ENCODE peak calls at places on chromosomes 11 and 22, in ten cellular contexts. N, S, V, Z, G, W, Q, C, B and M are unnamed samples.
A peak's percentile ranks its signal among the peaks of the same experiment; 100 is the strongest.

GRCh38 chr22:43835166-43835565 is 23.1 kb upstream of the EFCAB6 start:
- DNase-seq in N (peak; percentile 20), S (no peak), V (no peak), Z (no peak), G (no peak), W (no peak), Q (no peak), C (no peak), B (no peak), M (peak; percentile 25)

GRCh38 chr11:13152736-13153541 is 124.7 kb upstream of the BMAL1 start:
- DNase-seq in N (no peak), S (no peak), V (no peak), Z (no peak), G (no peak), W (peak; percentile 66), Q (no peak), C (no peak), B (no peak), M (no peak)

GRCh38 chr22:40247976-40248375 is 70.3 kb downstream of the TNRC6B start:
- DNase-seq in N (no peak), S (peak; percentile 82), V (no peak), Z (no peak), G (no peak), W (no peak), Q (no peak), C (peak; percentile 56), B (no peak), M (no peak)

GRCh38 chr11:102115557-102115956 is 5.3 kb downstream of the YAP1 start:
- DNase-seq in N (no peak), S (no peak), V (peak; percentile 74), Z (peak; percentile 45), G (no peak), W (peak; percentile 76), Q (no peak), C (no peak), B (no peak), M (no peak)

GRCh38 chr11:134584706-134585445 is 172.8 kb upstream of the B3GAT1 start:
- DNase-seq in N (no peak), S (no peak), V (no peak), Z (no peak), G (no peak), W (no peak), Q (no peak), C (no peak), B (no peak), M (no peak)

GRCh38 chr11:88535916-88536547 is 198.5 kb upstream of the CTSC start:
- DNase-seq in N (no peak), S (no peak), V (no peak), Z (no peak), G (no peak), W (peak; percentile 91), Q (no peak), C (no peak), B (no peak), M (no peak)

GRCh38 chr11:92266821-92267220 is 42.2 kb downstream of the FAT3 start:
- DNase-seq in N (no peak), S (no peak), V (no peak), Z (no peak), G (no peak), W (no peak), Q (no peak), C (no peak), B (no peak), M (no peak)

GRCh38 chr11:67269401-67270255 is 3.4 kb downstream of the GRK2 start:
- DNase-seq in N (peak; percentile 49), S (no peak), V (no peak), Z (no peak), G (no peak), W (no peak), Q (no peak), C (no peak), B (no peak), M (peak; percentile 25)

GRCh38 chr22:42651134-42651533 is 1.9 kb upstream of the CYB5R3 start:
- DNase-seq in N (no peak), S (no peak), V (no peak), Z (no peak), G (no peak), W (no peak), Q (no peak), C (no peak), B (no peak), M (no peak)

GRCh38 chr11:553949-554398 is 6.6 kb downstream of the LMNTD2 start:
- DNase-seq in N (no peak), S (no peak), V (no peak), Z (no peak), G (peak; percentile 73), W (no peak), Q (no peak), C (no peak), B (no peak), M (no peak)

GRCh38 chr22:37406836-37407235 is 20.4 kb downstream of the ELFN2 start:
- DNase-seq in N (no peak), S (no peak), V (no peak), Z (no peak), G (no peak), W (no peak), Q (no peak), C (no peak), B (no peak), M (no peak)

GRCh38 chr11:121482231-121483129 is 29.7 kb upstream of the SORL1-AS1 start:
- DNase-seq in N (no peak), S (peak; percentile 76), V (peak; percentile 57), Z (no peak), G (no peak), W (no peak), Q (no peak), C (peak; percentile 60), B (no peak), M (no peak)

GRCh38 chr11:10324474-10324873 is 19.6 kb downstream of the ADM start:
- DNase-seq in N (no peak), S (no peak), V (no peak), Z (no peak), G (no peak), W (peak; percentile 79), Q (no peak), C (no peak), B (no peak), M (no peak)

GRCh38 chr22:46378499-46379300 is 43.2 kb downstream of the TRMU start:
- DNase-seq in N (peak; percentile 52), S (no peak), V (no peak), Z (no peak), G (no peak), W (no peak), Q (no peak), C (no peak), B (no peak), M (no peak)

DNA sequence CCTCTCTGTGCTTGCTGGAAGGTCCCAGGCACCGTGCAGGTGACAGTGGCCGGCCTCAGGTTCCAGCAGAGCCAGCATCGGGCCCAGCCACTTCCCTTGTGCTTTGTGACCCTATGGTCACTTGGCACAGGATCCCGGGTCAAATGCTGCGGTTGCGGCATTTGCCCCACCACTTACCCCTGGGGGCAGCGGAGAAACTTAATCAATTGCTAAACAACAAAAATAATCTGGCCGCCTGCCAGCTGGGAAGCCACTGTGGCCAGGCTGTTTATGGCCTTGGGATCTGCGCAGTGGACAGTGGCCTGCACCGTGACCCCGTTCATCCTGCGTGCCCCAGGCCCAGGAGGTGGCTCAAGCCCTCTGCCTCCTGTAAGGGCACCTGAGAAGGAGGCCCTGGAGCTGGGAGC is 65.0 kb downstream of the LRP5 start:
- DNase-seq in N (no peak), S (no peak), V (no peak), Z (no peak), G (no peak), W (no peak), Q (no peak), C (no peak), B (peak; percentile 59), M (no peak)
- H3K4me1 ChIP-seq in N (peaks cover 90% of the 10 kb centered on the region), S (no peaks in the 10 kb centered on the region), V (no peaks in the 10 kb centered on the region), Z (peaks cover 16% of the 10 kb centered on the region), G (peaks cover 70% of the 10 kb centered on the region), W (peaks cover 38% of the 10 kb centered on the region), Q (no peaks in the 10 kb centered on the region), C (peaks cover 4% of the 10 kb centered on the region), B (peaks cover 74% of the 10 kb centered on the region), M (peaks cover 15% of the 10 kb centered on the region)

GRCh38 chr11:46294365-46295309 is 17.2 kb downstream of the CREB3L1 start:
- DNase-seq in N (no peak), S (no peak), V (peak; percentile 92), Z (peak; percentile 70), G (no peak), W (peak; percentile 93), Q (peak; percentile 53), C (no peak), B (peak; percentile 60), M (no peak)

GRCh38 chr11:46295312-46295995 is 18.0 kb downstream of the CREB3L1 start:
- DNase-seq in N (peak; percentile 77), S (peak; percentile 75), V (peak; percentile 96), Z (peak; percentile 73), G (peak; percentile 92), W (peak; percentile 73), Q (peak; percentile 64), C (peak; percentile 65), B (peak; percentile 99), M (peak; percentile 70)

GRCh38 chr11:46296520-46297448 is 19.3 kb downstream of the CREB3L1 start:
- DNase-seq in N (no peak), S (no peak), V (peak; percentile 99), Z (peak; percentile 74), G (peak; percentile 84), W (peak; percentile 96), Q (peak; percentile 86), C (no peak), B (peak; percentile 48), M (no peak)

GRCh38 chr11:46293616-46294015 is 16.2 kb downstream of the CREB3L1 start:
- DNase-seq in N (no peak), S (no peak), V (no peak), Z (no peak), G (no peak), W (peak; percentile 89), Q (no peak), C (no peak), B (no peak), M (no peak)

GRCh38 chr11:46295996-46296519 is 18.6 kb downstream of the CREB3L1 start:
- DNase-seq in N (no peak), S (no peak), V (peak; percentile 74), Z (no peak), G (no peak), W (no peak), Q (no peak), C (no peak), B (no peak), M (no peak)
- H3K4me1 ChIP-seq in N (peaks cover 35% of the 10 kb centered on the region), S (peaks cover 10% of the 10 kb centered on the region), V (peaks cover 24% of the 10 kb centered on the region), Z (peaks cover 37% of the 10 kb centered on the region), G (peaks cover 36% of the 10 kb centered on the region), W (peaks cover 71% of the 10 kb centered on the region), Q (peaks cover 45% of the 10 kb centered on the region), C (peaks cover 13% of the 10 kb centered on the region), B (peaks cover 13% of the 10 kb centered on the region), M (no peaks in the 10 kb centered on the region)

GRCh38 chr22:26550498-26551033 is 38.3 kb upstream of the TFIP11 start:
- DNase-seq in N (peak; percentile 75), S (no peak), V (peak; percentile 65), Z (no peak), G (peak; percentile 83), W (peak; percentile 93), Q (no peak), C (no peak), B (no peak), M (peak; percentile 64)
- H3K4me1 ChIP-seq in N (peaks cover 60% of the 10 kb centered on the region), S (no peaks in the 10 kb centered on the region), V (peaks cover 3% of the 10 kb centered on the region), Z (peaks cover 11% of the 10 kb centered on the region), G (peaks cover 33% of the 10 kb centered on the region), W (peaks cover 19% of the 10 kb centered on the region), Q (peaks cover 29% of the 10 kb centered on the region), C (peaks cover 34% of the 10 kb centered on the region), B (no peaks in the 10 kb centered on the region), M (peaks cover 48% of the 10 kb centered on the region)

DNA sequence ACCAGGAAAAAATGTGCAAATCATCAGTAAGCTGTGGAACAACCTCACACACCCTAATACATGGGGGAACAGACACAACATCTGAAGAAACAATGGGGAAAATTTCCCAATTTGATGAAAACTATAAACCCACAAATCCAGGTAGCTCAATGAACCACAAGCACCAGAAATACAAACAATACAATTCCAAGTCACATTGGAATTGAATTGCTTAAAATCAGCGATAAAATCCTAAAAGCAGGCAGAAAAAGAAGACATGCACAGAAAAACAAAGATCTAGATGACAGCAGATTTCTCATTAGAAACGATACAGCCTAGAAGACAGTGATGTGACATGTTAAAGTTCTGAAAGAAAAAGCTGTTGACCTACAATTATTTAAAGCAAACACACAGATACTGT is 32.0 kb downstream of the DGCR2 start:
- DNase-seq in N (no peak), S (no peak), V (no peak), Z (no peak), G (no peak), W (no peak), Q (no peak), C (no peak), B (no peak), M (no peak)
- H3K4me1 ChIP-seq in N (no peaks in the 10 kb centered on the region), S (peaks cover 6% of the 10 kb centered on the region), V (no peaks in the 10 kb centered on the region), Z (no peaks in the 10 kb centered on the region), G (peaks cover 10% of the 10 kb centered on the region), W (peaks cover 9% of the 10 kb centered on the region), Q (no peaks in the 10 kb centered on the region), C (no peaks in the 10 kb centered on the region), B (no peaks in the 10 kb centered on the region), M (peaks cover 17% of the 10 kb centered on the region)